ENCODE peak calls at places on chromosomes 5 and 9, in nine cellular contexts. One of them, this sample, is unnamed.

GRCh38 chr5:67998709-67999251 is 216.8 kb upstream of the PIK3R1 start:
- DNase-seq in neural progenitor cell: no peak
- DNase-seq in A549: no peak
- DNase-seq in CD4-positive, alpha-beta T cell: no peak
- DNase-seq in RWPE1: no peak
- DNase-seq in dorsolateral prefrontal cortex: no peak
- DNase-seq in neural crest cell: no peak
- DNase-seq in cardiac muscle cell: peak; percentile 15
- DNase-seq in activated CD8-positive, alpha-beta T cell treated with anti-CD3 and anti-CD28 coated beads for 36 hours: no peak
- DNase-seq in this sample: no peak

GRCh38 chr5:59838989-59839388 is 54.5 kb downstream of the PDE4D start:
- DNase-seq in dorsolateral prefrontal cortex: no peak
- DNase-seq in RWPE1: no peak
- DNase-seq in A549: no peak
- DNase-seq in activated CD8-positive, alpha-beta T cell treated with anti-CD3 and anti-CD28 coated beads for 36 hours: no peak
- DNase-seq in cardiac muscle cell: no peak
- DNase-seq in neural progenitor cell: no peak
- DNase-seq in neural crest cell: no peak
- DNase-seq in CD4-positive, alpha-beta T cell: no peak
- DNase-seq in this sample: no peak

GRCh38 chr9:98808879-98809278 is 1.4 kb downstream of the GALNT12 start:
- DNase-seq in activated CD8-positive, alpha-beta T cell treated with anti-CD3 and anti-CD28 coated beads for 36 hours: no peak
- DNase-seq in CD4-positive, alpha-beta T cell: no peak
- DNase-seq in cardiac muscle cell: no peak
- DNase-seq in neural crest cell: no peak
- DNase-seq in RWPE1: no peak
- DNase-seq in dorsolateral prefrontal cortex: no peak
- DNase-seq in A549: no peak
- DNase-seq in neural progenitor cell: no peak
- DNase-seq in this sample: no peak

GRCh38 chr5:180776376-180776775 is 26.2 kb downstream of the MGAT1 start:
- DNase-seq in CD4-positive, alpha-beta T cell: no peak
- DNase-seq in A549: no peak
- DNase-seq in neural crest cell: no peak
- DNase-seq in cardiac muscle cell: no peak
- DNase-seq in activated CD8-positive, alpha-beta T cell treated with anti-CD3 and anti-CD28 coated beads for 36 hours: no peak
- DNase-seq in neural progenitor cell: no peak
- DNase-seq in RWPE1: no peak
- DNase-seq in dorsolateral prefrontal cortex: no peak
- DNase-seq in this sample: no peak

GRCh38 chr9:136728080-136728547 is 14.6 kb downstream of the LCN10 start:
- DNase-seq in activated CD8-positive, alpha-beta T cell treated with anti-CD3 and anti-CD28 coated beads for 36 hours: peak; percentile 90
- DNase-seq in cardiac muscle cell: peak; percentile 89
- DNase-seq in A549: peak; percentile 81
- DNase-seq in dorsolateral prefrontal cortex: peak; percentile 77
- DNase-seq in neural progenitor cell: peak; percentile 93
- DNase-seq in CD4-positive, alpha-beta T cell: peak; percentile 84
- DNase-seq in neural crest cell: peak; percentile 93
- DNase-seq in RWPE1: peak; percentile 95
- DNase-seq in this sample: peak; percentile 97

GRCh38 chr5:78544531-78545200 is 103.9 kb downstream of the LHFPL2 start:
- DNase-seq in neural progenitor cell: no peak
- DNase-seq in cardiac muscle cell: no peak
- DNase-seq in dorsolateral prefrontal cortex: no peak
- DNase-seq in neural crest cell: no peak
- DNase-seq in A549: no peak
- DNase-seq in activated CD8-positive, alpha-beta T cell treated with anti-CD3 and anti-CD28 coated beads for 36 hours: no peak
- DNase-seq in RWPE1: no peak
- DNase-seq in CD4-positive, alpha-beta T cell: no peak
- DNase-seq in this sample: no peak

GRCh38 chr5:127875235-127876021 is 172.2 kb downstream of the CCDC192 start:
- DNase-seq in neural crest cell: peak; percentile 37
- DNase-seq in activated CD8-positive, alpha-beta T cell treated with anti-CD3 and anti-CD28 coated beads for 36 hours: peak; percentile 43
- DNase-seq in A549: peak; percentile 61
- DNase-seq in dorsolateral prefrontal cortex: peak; percentile 28
- DNase-seq in cardiac muscle cell: peak; percentile 91
- DNase-seq in RWPE1: peak; percentile 64
- DNase-seq in CD4-positive, alpha-beta T cell: no peak
- DNase-seq in neural progenitor cell: peak; percentile 71
- DNase-seq in this sample: peak; percentile 35

GRCh38 chr5:139426222-139426885 is 13.0 kb downstream of the DNAJC18 start:
- DNase-seq in A549: no peak
- DNase-seq in dorsolateral prefrontal cortex: no peak
- DNase-seq in neural progenitor cell: no peak
- DNase-seq in RWPE1: no peak
- DNase-seq in CD4-positive, alpha-beta T cell: no peak
- DNase-seq in cardiac muscle cell: no peak
- DNase-seq in activated CD8-positive, alpha-beta T cell treated with anti-CD3 and anti-CD28 coated beads for 36 hours: no peak
- DNase-seq in neural crest cell: no peak
- DNase-seq in this sample: no peak

GRCh38 chr9:7570107-7570720 is 229.4 kb downstream of the DMAC1 start:
- DNase-seq in CD4-positive, alpha-beta T cell: peak; percentile 53
- DNase-seq in A549: peak; percentile 5
- DNase-seq in dorsolateral prefrontal cortex: no peak
- DNase-seq in RWPE1: no peak
- DNase-seq in cardiac muscle cell: peak; percentile 71
- DNase-seq in neural progenitor cell: peak; percentile 74
- DNase-seq in neural crest cell: peak; percentile 59
- DNase-seq in activated CD8-positive, alpha-beta T cell treated with anti-CD3 and anti-CD28 coated beads for 36 hours: peak; percentile 82
- DNase-seq in this sample: peak; percentile 17

GRCh38 chr9:128706045-128706444 is 3.7 kb downstream of the PKN3 start:
- DNase-seq in activated CD8-positive, alpha-beta T cell treated with anti-CD3 and anti-CD28 coated beads for 36 hours: no peak
- DNase-seq in neural crest cell: no peak
- DNase-seq in dorsolateral prefrontal cortex: no peak
- DNase-seq in cardiac muscle cell: no peak
- DNase-seq in CD4-positive, alpha-beta T cell: no peak
- DNase-seq in RWPE1: no peak
- DNase-seq in neural progenitor cell: no peak
- DNase-seq in A549: no peak
- DNase-seq in this sample: no peak

GRCh38 chr9:132794730-132795380 is 83.2 kb downstream of the AK8 start:
- DNase-seq in neural progenitor cell: no peak
- DNase-seq in RWPE1: peak; percentile 56
- DNase-seq in dorsolateral prefrontal cortex: no peak
- DNase-seq in neural crest cell: no peak
- DNase-seq in activated CD8-positive, alpha-beta T cell treated with anti-CD3 and anti-CD28 coated beads for 36 hours: peak; percentile 24
- DNase-seq in CD4-positive, alpha-beta T cell: no peak
- DNase-seq in A549: no peak
- DNase-seq in cardiac muscle cell: no peak
- DNase-seq in this sample: no peak

GRCh38 chr5:76710991-76711390 is 4.9 kb upstream of the F2R start:
- DNase-seq in A549: no peak
- DNase-seq in activated CD8-positive, alpha-beta T cell treated with anti-CD3 and anti-CD28 coated beads for 36 hours: no peak
- DNase-seq in neural progenitor cell: no peak
- DNase-seq in cardiac muscle cell: no peak
- DNase-seq in dorsolateral prefrontal cortex: no peak
- DNase-seq in neural crest cell: no peak
- DNase-seq in CD4-positive, alpha-beta T cell: no peak
- DNase-seq in RWPE1: peak; percentile 87
- DNase-seq in this sample: no peak

GRCh38 chr9:96419691-96419969 is 1.5 kb upstream of the ZNF367 start:
- DNase-seq in A549: no peak
- DNase-seq in dorsolateral prefrontal cortex: no peak
- DNase-seq in cardiac muscle cell: no peak
- DNase-seq in neural crest cell: no peak
- DNase-seq in neural progenitor cell: no peak
- DNase-seq in activated CD8-positive, alpha-beta T cell treated with anti-CD3 and anti-CD28 coated beads for 36 hours: no peak
- DNase-seq in RWPE1: no peak
- DNase-seq in CD4-positive, alpha-beta T cell: no peak
- DNase-seq in this sample: no peak

GRCh38 chr9:124222918-124223720 is 34.6 kb upstream of the NEK6 start:
- DNase-seq in CD4-positive, alpha-beta T cell: no peak
- DNase-seq in cardiac muscle cell: no peak
- DNase-seq in neural crest cell: no peak
- DNase-seq in activated CD8-positive, alpha-beta T cell treated with anti-CD3 and anti-CD28 coated beads for 36 hours: no peak
- DNase-seq in neural progenitor cell: no peak
- DNase-seq in A549: no peak
- DNase-seq in dorsolateral prefrontal cortex: no peak
- DNase-seq in RWPE1: peak; percentile 45
- DNase-seq in this sample: no peak

GRCh38 chr9:76638001-76638400 is 126.2 kb upstream of the PCA3 start:
- DNase-seq in dorsolateral prefrontal cortex: no peak
- DNase-seq in neural progenitor cell: no peak
- DNase-seq in A549: no peak
- DNase-seq in RWPE1: no peak
- DNase-seq in CD4-positive, alpha-beta T cell: no peak
- DNase-seq in activated CD8-positive, alpha-beta T cell treated with anti-CD3 and anti-CD28 coated beads for 36 hours: no peak
- DNase-seq in neural crest cell: no peak
- DNase-seq in cardiac muscle cell: no peak
- DNase-seq in this sample: no peak

GRCh38 chr5:110865400-110866094 is 126.7 kb downstream of the SLC25A46 start:
- DNase-seq in activated CD8-positive, alpha-beta T cell treated with anti-CD3 and anti-CD28 coated beads for 36 hours: peak; percentile 16
- DNase-seq in CD4-positive, alpha-beta T cell: no peak
- DNase-seq in A549: peak; percentile 7
- DNase-seq in neural progenitor cell: peak; percentile 72
- DNase-seq in RWPE1: peak; percentile 36
- DNase-seq in dorsolateral prefrontal cortex: no peak
- DNase-seq in cardiac muscle cell: peak; percentile 72
- DNase-seq in neural crest cell: peak; percentile 16
- DNase-seq in this sample: peak; percentile 50
- TF ChIP-seq CTCF in activated CD8-positive, alpha-beta T cell treated with anti-CD3 and anti-CD28 coated beads for 36 hours: peak; percentile 28
- TF ChIP-seq CTCF in CD4-positive, alpha-beta T cell: no peak
- TF ChIP-seq CTCF in A549: peak; percentile 19
- TF ChIP-seq CTCF in neural progenitor cell: peak; percentile 78
- TF ChIP-seq CTCF in RWPE1: no peak
- TF ChIP-seq CTCF in dorsolateral prefrontal cortex: no peak
- TF ChIP-seq CTCF in cardiac muscle cell: peak; percentile 72
- TF ChIP-seq CTCF in neural crest cell: peak; percentile 56
- TF ChIP-seq CTCF in this sample: peak; percentile 28

GRCh38 chr5:174692381-174692780 is 32.0 kb upstream of the MSX2 start:
- DNase-seq in neural crest cell: no peak
- DNase-seq in CD4-positive, alpha-beta T cell: no peak
- DNase-seq in neural progenitor cell: peak; percentile 24
- DNase-seq in cardiac muscle cell: no peak
- DNase-seq in A549: no peak
- DNase-seq in RWPE1: no peak
- DNase-seq in activated CD8-positive, alpha-beta T cell treated with anti-CD3 and anti-CD28 coated beads for 36 hours: no peak
- DNase-seq in dorsolateral prefrontal cortex: no peak
- DNase-seq in this sample: no peak

GRCh38 chr5:174699131-174699530 is 25.3 kb upstream of the MSX2 start:
- DNase-seq in neural crest cell: no peak
- DNase-seq in A549: no peak
- DNase-seq in cardiac muscle cell: no peak
- DNase-seq in activated CD8-positive, alpha-beta T cell treated with anti-CD3 and anti-CD28 coated beads for 36 hours: no peak
- DNase-seq in CD4-positive, alpha-beta T cell: no peak
- DNase-seq in RWPE1: no peak
- DNase-seq in dorsolateral prefrontal cortex: no peak
- DNase-seq in neural progenitor cell: no peak
- DNase-seq in this sample: no peak

GRCh38 chr5:174693697-174694400 is 30.5 kb upstream of the MSX2 start:
- DNase-seq in neural crest cell: no peak
- DNase-seq in CD4-positive, alpha-beta T cell: no peak
- DNase-seq in dorsolateral prefrontal cortex: no peak
- DNase-seq in neural progenitor cell: no peak
- DNase-seq in RWPE1: no peak
- DNase-seq in cardiac muscle cell: peak; percentile 37
- DNase-seq in A549: no peak
- DNase-seq in activated CD8-positive, alpha-beta T cell treated with anti-CD3 and anti-CD28 coated beads for 36 hours: no peak
- DNase-seq in this sample: no peak

GRCh38 chr5:174692982-174693422 is 31.4 kb upstream of the MSX2 start:
- DNase-seq in neural crest cell: peak; percentile 40
- DNase-seq in activated CD8-positive, alpha-beta T cell treated with anti-CD3 and anti-CD28 coated beads for 36 hours: no peak
- DNase-seq in A549: no peak
- DNase-seq in cardiac muscle cell: peak; percentile 81
- DNase-seq in neural progenitor cell: peak; percentile 88
- DNase-seq in CD4-positive, alpha-beta T cell: no peak
- DNase-seq in RWPE1: no peak
- DNase-seq in dorsolateral prefrontal cortex: no peak
- DNase-seq in this sample: no peak

DNA sequence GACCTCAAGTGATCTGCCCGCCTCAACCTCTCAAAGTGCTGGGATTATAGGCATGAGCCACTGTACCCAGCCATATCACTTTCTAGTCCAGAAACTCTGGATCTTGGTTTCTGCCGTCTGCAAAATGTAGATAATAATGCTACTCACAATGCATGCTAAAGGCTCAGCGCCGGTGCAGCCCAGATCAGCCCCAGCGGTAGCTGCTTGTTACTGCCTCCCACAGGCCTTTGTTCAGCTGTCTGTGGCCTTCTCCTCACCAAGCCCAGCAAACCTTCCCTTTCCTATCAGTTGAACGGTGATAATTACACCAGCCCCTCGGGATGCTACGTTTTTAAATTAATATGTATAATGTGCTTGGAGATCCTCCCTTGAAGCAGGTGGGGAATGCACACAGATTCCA is 26.2 kb upstream of the MSX2 start:
- DNase-seq in neural crest cell: no peak
- DNase-seq in RWPE1: no peak
- DNase-seq in CD4-positive, alpha-beta T cell: no peak
- DNase-seq in activated CD8-positive, alpha-beta T cell treated with anti-CD3 and anti-CD28 coated beads for 36 hours: no peak
- DNase-seq in dorsolateral prefrontal cortex: no peak
- DNase-seq in cardiac muscle cell: no peak
- DNase-seq in A549: no peak
- DNase-seq in neural progenitor cell: peak; percentile 56
- DNase-seq in this sample: no peak
- TF ChIP-seq CTCF in neural crest cell: peak; percentile 41
- TF ChIP-seq CTCF in RWPE1: no peak
- TF ChIP-seq CTCF in CD4-positive, alpha-beta T cell: no peak
- TF ChIP-seq CTCF in activated CD8-positive, alpha-beta T cell treated with anti-CD3 and anti-CD28 coated beads for 36 hours: no peak
- TF ChIP-seq CTCF in dorsolateral prefrontal cortex: no peak
- TF ChIP-seq CTCF in cardiac muscle cell: no peak
- TF ChIP-seq CTCF in A549: no peak
- TF ChIP-seq CTCF in neural progenitor cell: peak; percentile 42
- TF ChIP-seq CTCF in this sample: no peak

DNA sequence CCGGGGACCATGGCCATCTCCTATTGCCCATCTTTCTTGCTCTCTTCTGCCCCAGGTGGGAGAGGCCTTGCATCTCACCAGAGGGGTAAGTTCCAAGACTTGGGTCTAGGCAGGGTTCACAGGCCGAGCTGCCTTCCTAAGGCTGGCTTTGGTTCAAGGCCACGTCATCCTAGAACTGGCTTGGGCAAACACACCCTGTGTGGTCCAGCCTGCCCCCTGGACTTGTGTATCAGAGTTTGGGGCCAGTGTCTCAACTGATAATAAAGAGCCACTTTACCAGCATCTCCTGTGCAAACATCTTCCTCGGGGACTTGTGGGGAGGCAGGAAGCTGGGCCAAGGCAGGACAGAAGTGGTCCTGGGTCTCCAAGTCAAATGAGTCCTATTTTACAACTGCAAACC is 17.8 kb downstream of the BOD1 start:
- DNase-seq in RWPE1: no peak
- DNase-seq in dorsolateral prefrontal cortex: no peak
- DNase-seq in A549: no peak
- DNase-seq in neural progenitor cell: no peak
- DNase-seq in CD4-positive, alpha-beta T cell: no peak
- DNase-seq in cardiac muscle cell: no peak
- DNase-seq in activated CD8-positive, alpha-beta T cell treated with anti-CD3 and anti-CD28 coated beads for 36 hours: no peak
- DNase-seq in neural crest cell: no peak
- DNase-seq in this sample: no peak
- TF ChIP-seq CTCF in RWPE1: no peak
- TF ChIP-seq CTCF in dorsolateral prefrontal cortex: no peak
- TF ChIP-seq CTCF in A549: no peak
- TF ChIP-seq CTCF in neural progenitor cell: no peak
- TF ChIP-seq CTCF in CD4-positive, alpha-beta T cell: no peak
- TF ChIP-seq CTCF in cardiac muscle cell: no peak
- TF ChIP-seq CTCF in activated CD8-positive, alpha-beta T cell treated with anti-CD3 and anti-CD28 coated beads for 36 hours: no peak
- TF ChIP-seq CTCF in neural crest cell: no peak
- TF ChIP-seq CTCF in this sample: no peak

DNA sequence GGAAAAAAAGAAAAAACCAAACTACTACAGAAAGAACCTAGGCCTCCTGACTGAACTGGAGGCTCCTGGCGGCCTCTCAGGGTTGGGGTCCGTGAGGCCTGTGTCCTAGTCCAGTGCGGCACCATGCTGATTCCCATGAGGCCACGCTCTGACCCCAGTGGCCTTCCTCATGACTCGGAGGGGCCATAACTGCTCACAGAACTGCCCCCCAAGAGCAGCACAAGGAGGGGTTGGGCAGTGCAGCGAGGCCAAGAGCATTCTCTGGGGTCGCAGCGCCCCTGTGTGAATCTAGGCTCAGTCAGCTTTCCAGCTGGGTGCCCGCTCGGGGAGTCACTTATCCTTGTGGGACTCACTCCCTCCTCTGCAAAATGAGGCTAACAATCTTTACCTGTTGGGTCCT is 79.3 kb upstream of the FBXW11 start:
- DNase-seq in RWPE1: no peak
- DNase-seq in cardiac muscle cell: no peak
- DNase-seq in activated CD8-positive, alpha-beta T cell treated with anti-CD3 and anti-CD28 coated beads for 36 hours: no peak
- DNase-seq in neural crest cell: no peak
- DNase-seq in A549: no peak
- DNase-seq in neural progenitor cell: no peak
- DNase-seq in dorsolateral prefrontal cortex: no peak
- DNase-seq in CD4-positive, alpha-beta T cell: no peak
- DNase-seq in this sample: no peak
- TF ChIP-seq CTCF in RWPE1: no peak
- TF ChIP-seq CTCF in cardiac muscle cell: no peak
- TF ChIP-seq CTCF in activated CD8-positive, alpha-beta T cell treated with anti-CD3 and anti-CD28 coated beads for 36 hours: no peak
- TF ChIP-seq CTCF in neural crest cell: no peak
- TF ChIP-seq CTCF in A549: no peak
- TF ChIP-seq CTCF in neural progenitor cell: no peak
- TF ChIP-seq CTCF in dorsolateral prefrontal cortex: no peak
- TF ChIP-seq CTCF in CD4-positive, alpha-beta T cell: no peak
- TF ChIP-seq CTCF in this sample: no peak